ENCODE peak calls at places on chromosomes 5 and 9, in seven cellular contexts. O is GM10248; Q is activated T-helper 1 cell treated with anti-CD3 and anti-CD28 coated beads, Interleukin-2, amount 50 U/mL, for 16 hours; D is AG09309; G is A172; T is neural crest cell; E is progenitor cell of endocrine pancreas. L is an unnamed sample.

GRCh38 chr5:128469924-128470323 is 68.1 kb downstream of the FBN2 start:
- DNase-seq in O (no peak), Q (no peak), D (no peak), G (peak), T (no peak), E (no peak), L (no peak)

GRCh38 chr5:61817472-61818326 is 485.6 kb downstream of the ZSWIM6 start:
- DNase-seq in O (no peak), Q (no peak), D (peak), G (peak), T (peak), E (no peak), L (no peak)

GRCh38 chr5:15682122-15682521 is 182.1 kb downstream of the FBXL7 start:
- DNase-seq in O (no peak), Q (no peak), D (no peak), G (no peak), T (no peak), E (no peak), L (no peak)

GRCh38 chr9:34252016-34252415 is 73.2 kb downstream of the UBAP1 start:
- DNase-seq in O (no peak), Q (no peak), D (no peak), G (no peak), T (no peak), E (no peak), L (no peak)

GRCh38 chr5:180804129-180804601 is 1.6 kb upstream of the MGAT1 start:
- DNase-seq in O (no peak), Q (no peak), D (no peak), G (no peak), T (no peak), E (no peak), L (no peak)

GRCh38 chr5:133754575-133755169 is 142.3 kb upstream of the FSTL4 start:
- DNase-seq in O (peak), Q (no peak), D (no peak), G (peak), T (no peak), E (no peak), L (no peak)

GRCh38 chr9:94110821-94111252 is 26.6 kb downstream of the PTPDC1 start:
- DNase-seq in O (no peak), Q (no peak), D (peak), G (peak), T (no peak), E (no peak), L (no peak)

GRCh38 chr9:134367796-134368490 is 41.7 kb downstream of the RXRA start:
- DNase-seq in O (no peak), Q (no peak), D (no peak), G (no peak), T (no peak), E (no peak), L (no peak)

GRCh38 chr9:71719585-71719984 is 48.7 kb downstream of the CEMIP2 start:
- DNase-seq in O (no peak), Q (no peak), D (peak), G (no peak), T (no peak), E (no peak), L (no peak)

GRCh38 chr5:1515921-1516571 is 7.7 kb downstream of the LPCAT1 start:
- DNase-seq in O (no peak), Q (no peak), D (no peak), G (peak), T (no peak), E (peak), L (no peak)

GRCh38 chr9:119283118-119283794 is 86.0 kb downstream of the BRINP1 start:
- DNase-seq in O (no peak), Q (no peak), D (no peak), G (no peak), T (no peak), E (no peak), L (no peak)

GRCh38 chr5:72693001-72693442 is 123.4 kb upstream of the TNPO1 start:
- DNase-seq in O (no peak), Q (no peak), D (no peak), G (no peak), T (no peak), E (no peak), L (no peak)

GRCh38 chr5:34534237-34535108 is 121.7 kb upstream of the RAI14 start:
- DNase-seq in O (no peak), Q (no peak), D (peak), G (peak), T (no peak), E (no peak), L (no peak)

GRCh38 chr5:51652980-51653379 is 269.7 kb downstream of the ISL1 start:
- DNase-seq in O (no peak), Q (no peak), D (no peak), G (no peak), T (no peak), E (no peak), L (no peak)

GRCh38 chr5:59330680-59331079 is 562.8 kb downstream of the PDE4D start:
- DNase-seq in O (no peak), Q (no peak), D (no peak), G (no peak), T (no peak), E (no peak), L (no peak)

GRCh38 chr9:129866373-129867137 is 31.3 kb downstream of the USP20 start:
- DNase-seq in O (no peak), Q (no peak), D (no peak), G (no peak), T (no peak), E (no peak), L (no peak)

GRCh38 chr5:132418876-132419275 is 49.4 kb downstream of the SLC22A5 start:
- DNase-seq in O (no peak), Q (no peak), D (no peak), G (no peak), T (no peak), E (no peak), L (no peak)

GRCh38 chr9:86494644-86495081 is 140.5 kb upstream of the TUT7 start:
- DNase-seq in O (no peak), Q (no peak), D (peak), G (peak), T (no peak), E (no peak), L (no peak)

GRCh38 chr5:141878186-141878770 is at the start of gene PCDH1:
- DNase-seq in O (no peak), Q (no peak), D (no peak), G (peak), T (no peak), E (peak), L (no peak)

GRCh38 chr9:73269430-73270101 is 117.9 kb downstream of the ANXA1 start:
- DNase-seq in O (no peak), Q (no peak), D (no peak), G (peak), T (no peak), E (no peak), L (no peak)

GRCh38 chr9:19358691-19359090 is 21.3 kb downstream of the RPS6 start:
- DNase-seq in O (no peak), Q (no peak), D (no peak), G (no peak), T (no peak), E (no peak), L (no peak)

GRCh38 chr9:112443200-112443599 is 43.4 kb upstream of the KIAA1958 start:
- DNase-seq in O (no peak), Q (no peak), D (peak), G (no peak), T (no peak), E (no peak), L (no peak)